ENCODE peak calls at places on chromosomes 12 and 14, in four cellular contexts. D, R, X and J are unnamed samples.

GRCh38 chr12:5085896-5086295 is 42.2 kb downstream of the KCNA5 start:
- DNase-seq in D (peak), X (no peak), R (peak), J (no peak)

GRCh38 chr12:90842477-90842876 is 112.5 kb downstream of the CCER1 start:
- DNase-seq in X (no peak), D (no peak), R (no peak), J (no peak)

GRCh38 chr12:57894577-57895292 is 46.6 kb upstream of the ATP23 start:
- DNase-seq in R (no peak), X (no peak), D (no peak), J (no peak)

GRCh38 chr12:113366827-113367226 is 8.4 kb downstream of the PLBD2 start:
- DNase-seq in D (no peak), X (no peak), R (no peak), J (no peak)

GRCh38 chr12:96198970-96199369 is 4.8 kb downstream of the ELK3 start:
- DNase-seq in D (peak), X (no peak), R (peak), J (no peak)

GRCh38 chr14:81148635-81149034 is 72.1 kb downstream of the GTF2A1 start:
- DNase-seq in R (no peak), X (no peak), D (no peak), J (no peak)

GRCh38 chr14:93788557-93789365 is 476 bp upstream of the PRIMA1 start:
- DNase-seq in R (no peak), D (peak), X (no peak), J (no peak)

GRCh38 chr14:20934148-20934762 is 21.0 kb upstream of the RNASE2 start:
- DNase-seq in X (no peak), D (peak), R (no peak), J (peak)

GRCh38 chr12:109432842-109433304 is 44.2 kb downstream of the KCTD10 start:
- DNase-seq in X (no peak), R (peak), D (peak), J (peak)

GRCh38 chr14:71103662-71104484 is 196.6 kb downstream of the PCNX1 start:
- DNase-seq in D (peak), X (peak), R (peak), J (peak)

GRCh38 chr12:101039848-101040531 is 170.0 kb downstream of the SLC5A8 start:
- DNase-seq in X (no peak), R (no peak), D (no peak), J (no peak)

GRCh38 chr12:46556105-46556559 is 183.6 kb upstream of the SLC38A2 start:
- DNase-seq in D (peak), X (no peak), R (peak), J (no peak)

GRCh38 chr14:72736791-72737559 is 156.9 kb downstream of the DPF3 start:
- DNase-seq in D (no peak), R (no peak), X (no peak), J (no peak)

GRCh38 chr12:110693731-110694130 is 4.8 kb upstream of the HVCN1 start:
- DNase-seq in R (no peak), X (no peak), D (no peak), J (no peak)

GRCh38 chr12:42483534-42483857 is 106.0 kb downstream of the PRICKLE1 start:
- DNase-seq in X (no peak), R (peak), D (no peak), J (peak)

GRCh38 chr14:26606729-26607128 is 8.9 kb upstream of the NOVA1 start:
- DNase-seq in R (peak), D (no peak), X (no peak), J (no peak)

GRCh38 chr14:104826197-104826857 is 25.4 kb downstream of the ZBTB42 start:
- DNase-seq in R (peak), X (no peak), D (peak), J (peak)

GRCh38 chr12:102957339-102958050 is at the start of gene ASCL1:
- DNase-seq in R (peak), D (peak), X (no peak), J (no peak)

GRCh38 chr12:52892974-52893373 is 11.9 kb downstream of the KRT8 start:
- DNase-seq in D (peak), X (no peak), R (no peak), J (no peak)

GRCh38 chr12:52895726-52896189 is 9.1 kb downstream of the KRT8 start:
- DNase-seq in R (no peak), D (peak), X (no peak), J (no peak)

GRCh38 chr12:52899338-52900035 is 5.4 kb downstream of the KRT8 start:
- DNase-seq in X (no peak), D (no peak), R (no peak), J (no peak)

GRCh38 chr12:52900166-52900895 is 4.5 kb downstream of the KRT8 start:
- DNase-seq in D (no peak), X (no peak), R (no peak), J (no peak)

DNA sequence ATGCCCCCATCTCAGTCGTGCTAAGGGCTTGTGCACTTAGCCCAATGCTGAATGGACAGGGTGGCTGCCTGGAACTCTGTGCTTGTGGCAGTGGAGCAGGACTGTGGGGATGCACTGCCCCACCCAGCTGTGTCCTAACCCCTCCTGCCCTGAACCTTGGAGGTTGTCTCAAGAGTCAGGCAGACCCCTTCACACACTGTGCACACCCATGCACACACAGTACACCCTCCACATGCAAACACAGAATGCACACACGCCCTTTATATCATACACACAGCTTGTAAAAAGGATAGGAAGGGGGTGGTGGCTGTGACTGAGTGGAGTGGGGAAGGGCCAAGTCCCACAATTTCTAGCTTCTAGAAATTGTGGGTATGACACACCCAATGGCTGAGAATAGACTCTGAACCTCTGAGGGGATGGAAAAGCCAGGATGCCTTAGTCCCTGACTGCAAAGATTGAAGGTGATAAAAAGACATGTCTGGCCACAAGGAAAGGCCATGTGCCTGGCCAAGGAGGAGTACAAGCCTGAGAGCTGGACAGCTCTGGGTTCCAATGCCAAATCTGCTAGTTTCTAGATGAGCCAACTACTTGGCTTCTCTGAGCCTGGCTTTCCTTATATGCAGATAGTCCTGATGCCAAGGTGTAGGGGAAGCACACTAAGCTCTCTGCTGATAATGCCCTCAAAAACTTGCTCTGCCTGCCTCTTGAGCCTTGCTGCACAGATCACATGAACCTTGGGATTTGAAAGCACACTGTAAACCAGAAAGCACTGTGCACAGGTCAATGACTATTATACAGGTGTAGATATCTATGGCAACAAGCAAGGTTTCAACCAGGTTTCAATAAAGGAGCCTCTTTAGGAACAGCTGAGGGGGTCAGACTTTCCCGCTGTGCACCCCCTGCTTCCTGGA is 8.4 kb downstream of the KRT8 start:
- DNase-seq in R (no peak), X (no peak), D (no peak), J (no peak)
- TF ChIP-seq ELK1 in R (no peak), X (no peak), D (no peak), J (no peak)

DNA sequence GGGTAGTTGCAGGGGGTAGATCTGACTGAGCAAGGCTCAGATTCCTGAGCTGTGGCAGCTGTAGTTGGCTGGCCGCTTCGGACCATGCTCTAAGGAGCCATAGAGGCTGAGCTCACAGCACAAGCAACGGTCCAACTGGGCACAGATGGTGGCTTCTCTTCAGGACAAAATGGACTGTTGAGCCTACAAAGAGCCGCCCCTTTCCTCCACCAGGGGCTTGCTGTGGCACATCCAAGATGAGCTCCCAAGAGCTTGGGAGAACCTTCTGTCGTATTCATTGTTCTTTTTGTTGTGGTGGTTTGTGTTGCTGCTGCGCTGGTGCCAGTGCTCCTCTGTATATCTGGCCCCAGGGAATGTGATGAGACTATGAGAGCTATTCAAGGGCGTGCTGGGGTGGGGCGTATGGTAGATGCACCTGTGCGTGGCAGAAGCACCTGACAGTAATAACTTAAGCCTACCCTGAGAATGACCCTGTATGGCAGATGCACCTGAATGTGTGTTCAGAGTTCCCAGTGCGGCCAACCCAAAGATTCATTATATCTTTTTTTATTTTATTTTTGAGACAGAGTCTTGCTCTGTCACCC is 17.8 kb upstream of the LGALS3 start:
- DNase-seq in X (no peak), R (no peak), D (no peak), J (no peak)
- TF ChIP-seq ELK1 in X (no peak), R (no peak), D (no peak), J (no peak)

GRCh38 chr12:106080111-106080732 is 58.5 kb downstream of the NUAK1 start:
- DNase-seq in R (peak), D (no peak), X (no peak), J (no peak)
- TF ChIP-seq ELK1 in R (no peak), D (no peak), X (no peak), J (no peak)

GRCh38 chr14:45559626-45560025 is 306.6 kb upstream of the MIS18BP1 start:
- DNase-seq in X (no peak), D (no peak), R (no peak), J (no peak)
- TF ChIP-seq ELK1 in X (no peak), D (no peak), R (no peak), J (no peak)

GRCh38 chr14:99296517-99296916 is 24.5 kb upstream of the BCL11B start:
- DNase-seq in X (no peak), R (no peak), D (no peak), J (no peak)
- TF ChIP-seq ELK1 in X (no peak), R (no peak), D (no peak), J (no peak)

GRCh38 chr14:89457007-89457406 is 40.0 kb upstream of the FOXN3 start:
- DNase-seq in R (no peak), D (no peak), X (no peak), J (no peak)
- TF ChIP-seq ELK1 in R (no peak), D (no peak), X (no peak), J (no peak)